ENCODE peak calls at places on chromosome 19, in seven cellular contexts. M is BE2C; U is body of pancreas; Q is prostate gland; L is PC-3; B is transverse colon; Z is CD8-positive, alpha-beta T cell. J is an unnamed sample.
A peak's percentile ranks its signal among the peaks of the same experiment; 100 is the strongest.

GRCh38 chr19:49895566-49896297 is 955 bp downstream of the IL4I1 start:
- DNase-seq in M (no peak), U (no peak), Q (no peak), L (no peak), B (no peak), Z (no peak), J (no peak)

GRCh38 chr19:18853755-18854427 is 22.1 kb downstream of the UPF1 start:
- DNase-seq in M (no peak), U (no peak), Q (no peak), L (no peak), B (no peak), Z (no peak), J (no peak)

GRCh38 chr19:44621367-44621766 is 8.0 kb downstream of the IGSF23 start:
- DNase-seq in M (no peak), U (no peak), Q (no peak), L (no peak), B (no peak), Z (no peak), J (no peak)

GRCh38 chr19:4902796-4903195 is at the start of gene ARRDC5:
- DNase-seq in M (no peak), U (no peak), Q (no peak), L (no peak), B (no peak), Z (no peak), J (no peak)

GRCh38 chr19:15213715-15214381 is 13.1 kb upstream of the NOTCH3 start:
- DNase-seq in M (peak; percentile 43), U (peak; percentile 59), Q (no peak), L (no peak), B (no peak), Z (no peak), J (no peak)

GRCh38 chr19:2561221-2561620 is 85.3 kb downstream of the GADD45B start:
- DNase-seq in M (no peak), U (no peak), Q (no peak), L (no peak), B (no peak), Z (no peak), J (no peak)

GRCh38 chr19:37413243-37414084 is 42.6 kb downstream of the ZNF527 start:
- DNase-seq in M (no peak), U (no peak), Q (no peak), L (no peak), B (no peak), Z (no peak), J (no peak)

GRCh38 chr19:39247701-39248664 is 673 bp downstream of the IFNL4 start:
- DNase-seq in M (no peak), U (no peak), Q (no peak), L (no peak), B (no peak), Z (no peak), J (no peak)

GRCh38 chr19:34244611-34245299 is 9.6 kb upstream of the GARRE1 start:
- DNase-seq in M (no peak), U (no peak), Q (no peak), L (no peak), B (no peak), Z (no peak), J (peak; percentile 36)

GRCh38 chr19:50649433-50650391 is at the start of gene C19orf81:
- DNase-seq in M (peak; percentile 53), U (no peak), Q (no peak), L (peak; percentile 23), B (no peak), Z (no peak), J (no peak)

GRCh38 chr19:3857449-3858003 is 11.3 kb downstream of the ZFR2 start:
- DNase-seq in M (peak; percentile 44), U (no peak), Q (no peak), L (no peak), B (no peak), Z (no peak), J (no peak)

GRCh38 chr19:3851254-3852176 is 17.3 kb downstream of the ZFR2 start:
- DNase-seq in M (no peak), U (no peak), Q (no peak), L (peak; percentile 12), B (no peak), Z (no peak), J (no peak)

GRCh38 chr19:3852614-3853254 is 16.1 kb downstream of the ZFR2 start:
- DNase-seq in M (peak; percentile 38), U (no peak), Q (no peak), L (peak; percentile 88), B (peak; percentile 54), Z (peak; percentile 46), J (no peak)

GRCh38 chr19:3852177-3852511 is 16.7 kb downstream of the ZFR2 start:
- DNase-seq in M (no peak), U (no peak), Q (no peak), L (no peak), B (no peak), Z (no peak), J (no peak)

GRCh38 chr19:3855321-3855720 is 13.5 kb downstream of the ZFR2 start:
- DNase-seq in M (no peak), U (no peak), Q (no peak), L (peak; percentile 49), B (peak; percentile 54), Z (no peak), J (no peak)
- H3K4me3 ChIP-seq in M (no peak overlapping the region), U (no peak overlapping the region), Q (no peak overlapping the region), L (peak overlapping the region; percentile 23), B (no peak overlapping the region), Z (no peak overlapping the region), J (no peak overlapping the region)

DNA sequence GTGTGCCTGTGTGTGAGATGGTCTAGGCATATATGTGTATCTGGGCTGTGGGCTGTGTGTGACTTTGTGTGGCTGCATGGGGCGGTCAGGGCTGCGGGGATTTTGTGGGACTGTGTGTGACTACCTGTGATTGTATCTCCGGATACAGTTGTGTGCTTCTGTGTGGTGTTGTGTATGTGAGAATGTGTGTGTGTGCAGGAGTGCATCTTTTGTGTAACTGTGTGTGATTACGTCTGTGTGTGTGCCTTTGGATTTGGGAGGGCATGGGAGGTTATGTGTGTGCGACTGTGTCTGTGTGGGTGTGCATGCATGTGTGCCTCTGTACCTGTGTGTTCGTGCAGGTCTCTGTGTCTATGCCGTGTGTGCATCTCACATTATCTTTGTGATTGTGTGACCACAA is 7.4 kb downstream of the EHD2 start:
- DNase-seq in M (no peak), U (no peak), Q (no peak), L (no peak), B (no peak), Z (no peak), J (no peak)
- H3K4me1 ChIP-seq in M (peaks cover 7% of the 10 kb centered on the region), U (peaks cover 33% of the 10 kb centered on the region), Q (no peaks in the 10 kb centered on the region), L (peaks cover 10% of the 10 kb centered on the region), B (peaks cover 32% of the 10 kb centered on the region), Z (no peaks in the 10 kb centered on the region), J (peaks cover 33% of the 10 kb centered on the region)

DNA sequence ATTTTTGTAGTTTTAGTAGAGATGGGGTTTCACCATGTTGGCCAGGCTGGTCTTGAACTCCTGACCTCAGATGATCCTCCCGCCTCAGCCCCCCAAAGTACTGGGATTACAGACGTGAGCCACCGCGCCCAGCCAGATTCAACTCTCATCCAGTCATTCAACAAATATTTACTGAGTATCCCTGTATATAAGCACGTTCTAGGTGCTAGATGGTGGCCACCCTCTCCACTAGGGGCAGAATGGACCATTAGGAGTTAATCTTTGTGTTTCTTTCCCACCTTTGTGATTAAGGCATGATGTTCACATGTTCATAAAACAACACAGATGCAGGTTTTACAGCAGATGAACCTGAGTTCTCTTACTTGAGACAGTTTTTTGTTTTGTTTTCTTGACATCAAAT is 7.3 kb downstream of the SHKBP1 start:
- DNase-seq in M (no peak), U (no peak), Q (no peak), L (peak; percentile 56), B (no peak), Z (no peak), J (no peak)
- TF ChIP-seq CTCF in M (peak; percentile 40), U (no peak), Q (no peak), L (peak; percentile 56), B (no peak), Z (no peak), J (no peak)

GRCh38 chr19:3585301-3586123 is at the start of gene GIPC3:
- DNase-seq in M (no peak), U (no peak), Q (no peak), L (no peak), B (no peak), Z (no peak), J (no peak)
- H3K4me3 ChIP-seq in M (no peak within 1 kb of the TSS), U (no peak within 1 kb of the TSS), Q (peak within 1 kb of the TSS; percentile 12), L (no peak within 1 kb of the TSS), B (no peak within 1 kb of the TSS), Z (peak within 1 kb of the TSS; percentile 45), J (no peak within 1 kb of the TSS)

GRCh38 chr19:13060964-13061927 is 41.4 kb downstream of the LYL1 start:
- DNase-seq in M (peak; percentile 89), U (peak; percentile 87), Q (peak; percentile 81), L (peak; percentile 95), B (peak; percentile 91), Z (peak; percentile 64), J (peak; percentile 87)
- H3K4me1 ChIP-seq in M (peaks cover 27% of the 10 kb centered on the region), U (peaks cover 52% of the 10 kb centered on the region), Q (peaks cover 66% of the 10 kb centered on the region), L (peaks cover 31% of the 10 kb centered on the region), B (peaks cover 59% of the 10 kb centered on the region), Z (peaks cover 8% of the 10 kb centered on the region), J (peaks cover 49% of the 10 kb centered on the region)

DNA sequence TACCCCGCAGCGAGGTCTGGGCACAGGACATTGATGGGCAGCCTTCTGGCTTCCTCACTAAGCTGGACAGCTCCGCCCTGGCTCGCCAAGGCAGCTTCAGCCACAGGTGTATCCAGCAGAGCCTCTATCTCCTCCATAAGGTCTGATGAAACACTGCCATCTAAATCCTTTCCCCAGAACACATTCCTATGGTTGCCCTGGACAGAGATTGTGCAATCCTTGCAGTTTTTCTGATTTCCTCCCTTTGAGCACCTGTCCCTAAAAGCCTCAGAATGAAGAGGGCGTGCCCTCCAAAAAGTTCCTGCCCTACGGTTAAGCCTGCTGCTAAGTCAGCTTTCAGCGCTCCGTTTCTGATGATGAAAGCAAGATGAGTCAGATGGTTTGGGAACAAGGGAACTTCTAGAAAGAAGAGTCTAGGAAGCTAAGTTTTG is 21.0 kb downstream of the CLEC4M start:
- DNase-seq in M (no peak), U (no peak), Q (no peak), L (peak; percentile 97), B (no peak), Z (no peak), J (no peak)
- TF ChIP-seq CTCF in M (no peak), U (no peak), Q (no peak), L (no peak), B (no peak), Z (no peak), J (no peak)

GRCh38 chr19:51719251-51719901 is 4.4 kb downstream of the HAS1 start:
- DNase-seq in M (no peak), U (no peak), Q (no peak), L (no peak), B (no peak), Z (no peak), J (no peak)
- H3K4me3 ChIP-seq in M (no peak overlapping the region), U (no peak overlapping the region), Q (no peak overlapping the region), L (no peak overlapping the region), B (no peak overlapping the region), Z (no peak overlapping the region), J (no peak overlapping the region)